ENCODE peak calls at places on chromosome 7, in ten cellular contexts. N is GF-D8; U is NCI-H1930; T is T-helper 17 cell; D is OCI-M1; O is NCI-H1092; A is stimulated activated CD4-positive, alpha-beta T cell treated with anti-CD3 and anti-CD28 coated beads, Interleukin-2, amount 100 ng/mL, for 4 hours; Q is A549; G is left lobe of liver; H is C1 segment of cervical spinal cord. L is an unnamed sample.
A peak's percentile ranks its signal among the peaks of the same experiment; 100 is the strongest.

GRCh38 chr7:42628021-42628420 is 283.8 kb downstream of the C7orf25 start:
- DNase-seq in N (no peak), U (no peak), T (no peak), D (no peak), O (no peak), A (no peak), Q (no peak), G (no peak), H (no peak), L (no peak)

GRCh38 chr7:47258798-47259197 is 323.1 kb downstream of the TNS3 start:
- DNase-seq in N (no peak), U (no peak), T (no peak), D (no peak), O (no peak), A (no peak), Q (no peak), G (no peak), H (no peak), L (no peak)

GRCh38 chr7:7799138-7799537 is 80.7 kb upstream of the RPA3 start:
- DNase-seq in N (no peak), U (peak; percentile 79), T (no peak), D (peak; percentile 23), O (no peak), A (no peak), Q (peak; percentile 33), G (no peak), H (no peak), L (no peak)

GRCh38 chr7:110804501-110804900 is 286.4 kb upstream of the LRRN3 start:
- DNase-seq in N (no peak), U (no peak), T (no peak), D (no peak), O (no peak), A (no peak), Q (no peak), G (no peak), H (no peak), L (no peak)

GRCh38 chr7:122790132-122790531 is 87.4 kb upstream of the RNF148 start:
- DNase-seq in N (no peak), U (peak; percentile 43), T (no peak), D (no peak), O (peak; percentile 77), A (no peak), Q (no peak), G (no peak), H (no peak), L (no peak)

GRCh38 chr7:16817536-16817935 is 12.7 kb upstream of the AGR2 start:
- DNase-seq in N (no peak), U (no peak), T (no peak), D (peak; percentile 21), O (no peak), A (no peak), Q (peak; percentile 37), G (no peak), H (no peak), L (no peak)

GRCh38 chr7:91248996-91249395 is 15.2 kb upstream of the FZD1 start:
- DNase-seq in N (no peak), U (no peak), T (no peak), D (no peak), O (no peak), A (no peak), Q (no peak), G (no peak), H (no peak), L (no peak)

GRCh38 chr7:111424768-111425167 is 137.5 kb downstream of the IMMP2L start:
- DNase-seq in N (no peak), U (no peak), T (no peak), D (no peak), O (no peak), A (no peak), Q (no peak), G (no peak), H (no peak), L (no peak)

GRCh38 chr7:40477094-40477493 is 342.3 kb downstream of the SUGCT start:
- DNase-seq in N (no peak), U (no peak), T (no peak), D (no peak), O (no peak), A (no peak), Q (no peak), G (no peak), H (no peak), L (no peak)

GRCh38 chr7:131865911-131866310 is 309.5 kb upstream of the PODXL start:
- DNase-seq in N (no peak), U (no peak), T (no peak), D (no peak), O (no peak), A (no peak), Q (no peak), G (no peak), H (no peak), L (no peak)

GRCh38 chr7:14021069-14021468 is 31.6 kb upstream of the ETV1 start:
- DNase-seq in N (no peak), U (no peak), T (no peak), D (no peak), O (no peak), A (no peak), Q (no peak), G (no peak), H (no peak), L (no peak)

GRCh38 chr7:22587322-22587721 is 87.3 kb upstream of the STEAP1B start:
- DNase-seq in N (no peak), U (no peak), T (no peak), D (no peak), O (no peak), A (no peak), Q (no peak), G (no peak), H (no peak), L (no peak)

GRCh38 chr7:30855936-30856335 is 55.7 kb upstream of the AQP1 start:
- DNase-seq in N (no peak), U (no peak), T (no peak), D (no peak), O (no peak), A (no peak), Q (no peak), G (no peak), H (no peak), L (no peak)

GRCh38 chr7:140230517-140230861 is 53.7 kb upstream of the KDM7A start:
- DNase-seq in N (no peak), U (peak; percentile 33), T (peak; percentile 77), D (no peak), O (no peak), A (peak; percentile 78), Q (no peak), G (no peak), H (no peak), L (no peak)

GRCh38 chr7:44534501-44534900 is 6.6 kb downstream of the NPC1L1 start:
- DNase-seq in N (no peak), U (peak; percentile 27), T (peak; percentile 24), D (peak; percentile 61), O (peak; percentile 8), A (peak; percentile 9), Q (peak; percentile 91), G (peak; percentile 47), H (peak; percentile 3), L (no peak)

GRCh38 chr7:51045319-51046102 is 262.8 kb upstream of the GRB10 start:
- DNase-seq in N (no peak), U (no peak), T (no peak), D (no peak), O (no peak), A (no peak), Q (peak; percentile 49), G (no peak), H (no peak), L (no peak)

GRCh38 chr7:40701836-40702551 is 567.2 kb downstream of the SUGCT start:
- DNase-seq in N (no peak), U (no peak), T (no peak), D (no peak), O (no peak), A (no peak), Q (no peak), G (no peak), H (no peak), L (no peak)

GRCh38 chr7:93897680-93898079 is 7.1 kb upstream of the TFPI2 start:
- DNase-seq in N (no peak), U (no peak), T (no peak), D (no peak), O (no peak), A (no peak), Q (no peak), G (no peak), H (no peak), L (no peak)

GRCh38 chr7:141218941-141219340 is 145.1 kb downstream of the TMEM178B start:
- DNase-seq in N (no peak), U (no peak), T (no peak), D (no peak), O (no peak), A (no peak), Q (no peak), G (peak; percentile 5), H (no peak), L (no peak)

GRCh38 chr7:69162931-69163330 is 435.3 kb upstream of the AUTS2 start:
- DNase-seq in N (no peak), U (no peak), T (no peak), D (no peak), O (no peak), A (no peak), Q (no peak), G (no peak), H (no peak), L (no peak)

GRCh38 chr7:75884401-75884800 is 5.6 kb downstream of the RHBDD2 start:
- DNase-seq in N (no peak), U (no peak), T (no peak), D (no peak), O (no peak), A (no peak), Q (no peak), G (no peak), H (no peak), L (no peak)

GRCh38 chr7:119177863-119178262 is 953.4 kb downstream of the ANKRD7 start:
- DNase-seq in N (no peak), U (no peak), T (no peak), D (no peak), O (no peak), A (no peak), Q (no peak), G (no peak), H (no peak), L (no peak)